ENCODE peak calls at places on chromosomes 5 and 9, in ten cellular contexts. H is NCI-H774, G is EL, U is neuronal stem cell, D is germinal center, V is cardiac muscle cell, K is T-cell, M is H54, B is AG09309, T is psoas muscle. N is an unnamed sample.
A peak's percentile ranks its signal among the peaks of the same experiment; 100 is the strongest.

GRCh38 chr5:77224672-77225355 is 14.3 kb downstream of the PDE8B start:
- DNase-seq in M (no peak), B (peak; percentile 42), G (peak; percentile 61), H (no peak), D (no peak), V (peak; percentile 30), U (no peak), K (no peak), T (no peak), N (no peak)

GRCh38 chr9:128412120-128412790 is 8.4 kb upstream of the CERCAM start:
- DNase-seq in M (peak; percentile 70), V (peak; percentile 54), T (peak; percentile 36), U (peak; percentile 72), K (no peak), B (no peak), H (peak; percentile 7), G (peak; percentile 45), D (peak; percentile 17), N (no peak)

GRCh38 chr5:33439905-33440481 is 772 bp upstream of the TARS1 start:
- DNase-seq in G (no peak), K (no peak), H (no peak), M (no peak), V (no peak), U (no peak), D (peak; percentile 5), T (no peak), B (no peak), N (no peak)

GRCh38 chr5:14720236-14720923 is 55.9 kb downstream of the OTULIN start:
- DNase-seq in U (no peak), V (peak; percentile 58), M (peak; percentile 55), D (no peak), T (no peak), G (peak; percentile 60), K (no peak), H (no peak), B (no peak), N (no peak)

GRCh38 chr9:27572566-27572917 is 739 bp downstream of the C9orf72 start:
- DNase-seq in T (no peak), H (peak; percentile 32), U (no peak), D (peak; percentile 60), K (peak; percentile 56), B (no peak), V (peak; percentile 34), G (peak; percentile 43), M (no peak), N (peak; percentile 84)

GRCh38 chr9:111599092-111599947 is at the start of gene PTGR1:
- DNase-seq in V (peak; percentile 96), B (peak; percentile 54), U (peak; percentile 71), G (peak; percentile 90), T (peak; percentile 88), H (peak; percentile 18), K (no peak), M (peak; percentile 81), D (peak; percentile 19), N (peak; percentile 86)

GRCh38 chr5:37120270-37120669 is 128.9 kb downstream of the CPLANE1 start:
- DNase-seq in K (no peak), U (no peak), G (no peak), M (no peak), B (no peak), D (no peak), T (no peak), V (no peak), H (no peak), N (no peak)

GRCh38 chr5:150346592-150346991 is 10.9 kb upstream of the TCOF1 start:
- DNase-seq in G (no peak), U (no peak), T (no peak), M (no peak), V (no peak), H (no peak), K (no peak), D (no peak), B (no peak), N (no peak)

GRCh38 chr9:90970603-90971002 is 169.0 kb downstream of the SYK start:
- DNase-seq in V (no peak), B (no peak), G (peak; percentile 41), U (no peak), D (no peak), K (no peak), T (no peak), M (no peak), H (no peak), N (no peak)

GRCh38 chr9:134313470-134313869 is 12.8 kb upstream of the RXRA start:
- DNase-seq in K (no peak), B (no peak), D (no peak), V (no peak), U (no peak), M (no peak), T (no peak), G (no peak), H (no peak), N (no peak)

GRCh38 chr9:89598926-89599325 is 5.9 kb upstream of the GADD45G start:
- DNase-seq in M (no peak), U (no peak), T (no peak), D (no peak), V (no peak), B (no peak), G (no peak), H (no peak), K (no peak), N (no peak)

GRCh38 chr9:132756214-132756799 is 86.0 kb downstream of the GTF3C4 start:
- DNase-seq in D (no peak), M (no peak), T (no peak), V (no peak), U (no peak), B (no peak), K (no peak), G (no peak), H (no peak), N (no peak)

GRCh38 chr9:95266649-95267048 is 50.9 kb downstream of the FANCC start:
- DNase-seq in H (no peak), D (no peak), G (no peak), K (no peak), B (no peak), T (no peak), V (no peak), M (no peak), U (no peak), N (no peak)

GRCh38 chr5:68200288-68200687 is 15.3 kb upstream of the PIK3R1 start:
- DNase-seq in M (no peak), D (no peak), B (no peak), K (no peak), T (no peak), V (no peak), H (no peak), G (no peak), U (no peak), N (no peak)

GRCh38 chr5:154302181-154302580 is 111.6 kb downstream of the GALNT10 start:
- DNase-seq in U (no peak), T (peak; percentile 58), V (peak; percentile 50), D (no peak), G (no peak), B (no peak), K (no peak), H (no peak), M (no peak), N (peak; percentile 63)

GRCh38 chr5:124663101-124663506 is 83.3 kb downstream of the ZNF608 start:
- DNase-seq in H (no peak), B (no peak), D (no peak), K (no peak), T (no peak), M (no peak), U (no peak), G (peak; percentile 68), V (no peak), N (no peak)

GRCh38 chr5:126471247-126471646 is 48.0 kb downstream of the GRAMD2B start:
- DNase-seq in M (no peak), K (no peak), H (no peak), G (no peak), T (no peak), B (no peak), V (no peak), U (no peak), D (no peak), N (no peak)

GRCh38 chr5:172586118-172587060 is 54.7 kb upstream of the NEURL1B start:
- DNase-seq in V (no peak), K (no peak), T (no peak), G (no peak), D (no peak), H (no peak), M (no peak), B (no peak), U (no peak), N (no peak)

GRCh38 chr5:135133698-135134515 is 99.9 kb upstream of the PITX1 start:
- DNase-seq in M (no peak), U (no peak), D (no peak), T (no peak), K (no peak), H (no peak), G (no peak), V (no peak), B (no peak), N (no peak)

GRCh38 chr5:74816875-74817274 is 49.3 kb downstream of the FAM169A start:
- DNase-seq in T (no peak), M (no peak), G (no peak), V (no peak), D (no peak), H (no peak), K (no peak), U (no peak), B (no peak), N (no peak)

GRCh38 chr9:134502261-134503211 is 139.1 kb upstream of the COL5A1 start:
- DNase-seq in U (no peak), H (no peak), G (peak; percentile 98), D (no peak), K (no peak), T (peak; percentile 82), B (peak; percentile 97), M (peak; percentile 100), V (peak; percentile 99), N (peak; percentile 83)

GRCh38 chr9:6354072-6354686 is 26.0 kb downstream of the TPD52L3 start:
- DNase-seq in V (peak; percentile 85), H (peak; percentile 24), K (no peak), G (peak; percentile 67), T (no peak), B (peak; percentile 41), M (peak; percentile 40), D (peak; percentile 82), U (peak; percentile 17), N (no peak)

GRCh38 chr9:22922222-22922621 is 475.6 kb downstream of the DMRTA1 start:
- DNase-seq in M (no peak), V (no peak), D (no peak), U (no peak), B (no peak), K (no peak), T (no peak), H (no peak), G (no peak), N (no peak)

GRCh38 chr9:137423810-137424291 is 658 bp downstream of the NOXA1 start:
- DNase-seq in B (no peak), T (peak; percentile 52), M (peak; percentile 93), K (no peak), G (peak; percentile 62), D (no peak), V (no peak), H (no peak), U (no peak), N (no peak)

GRCh38 chr9:3699868-3700267 is 174.1 kb upstream of the RFX3 start:
- DNase-seq in G (no peak), B (no peak), K (no peak), D (no peak), V (no peak), U (no peak), T (no peak), H (no peak), M (no peak), N (no peak)

GRCh38 chr9:35660966-35661413 is 2.9 kb downstream of the CCDC107 start:
- DNase-seq in D (no peak), V (peak; percentile 42), B (no peak), U (no peak), M (no peak), T (no peak), H (no peak), K (no peak), G (peak; percentile 47), N (no peak)